ENCODE peak calls at places on chromosomes 13 and 19, in ten cellular contexts. N is testis, Q is BE2C, L is transverse colon, Z is left lung, V is small intestine, H is H1, I is tibial artery, T is iPS DF 6.9, P is aorta. J is an unnamed sample. For H3K4me1 and H3K27me3, the result is how much of the 10 kb centered on the place peaks cover.

GRCh38 chr13:114314074-114314912 is at the start of gene CHAMP1:
- DNase-seq in N (peak), Z (peak), T (peak), V (peak), Q (peak), H (peak), P (peak), I (peak), L (peak), J (peak)

GRCh38 chr13:50072676-50073075 is 57.4 kb downstream of the KCNRG start:
- DNase-seq in Q (no peak), L (no peak), N (no peak), I (no peak), V (no peak), P (no peak), T (no peak), Z (no peak), H (no peak), J (no peak)

GRCh38 chr13:94416454-94417080 is 62.9 kb downstream of the DCT start:
- DNase-seq in Q (peak), L (no peak), H (peak), Z (no peak), V (peak), P (no peak), N (peak), T (peak), I (no peak), J (no peak)

GRCh38 chr19:4206818-4207484 is 22.4 kb upstream of the EBI3 start:
- DNase-seq in P (no peak), N (no peak), Z (no peak), V (peak), L (no peak), H (no peak), T (no peak), I (no peak), Q (no peak), J (no peak)

GRCh38 chr13:77691871-77692270 is 5.6 kb upstream of the SLAIN1 start:
- DNase-seq in T (no peak), N (no peak), P (no peak), Z (no peak), I (no peak), H (no peak), V (no peak), L (no peak), Q (no peak), J (no peak)

GRCh38 chr19:8355631-8356402 is 8.1 kb upstream of the ANGPTL4 start:
- DNase-seq in P (peak), T (no peak), L (no peak), Z (no peak), Q (no peak), H (no peak), I (peak), V (peak), N (peak), J (no peak)

GRCh38 chr13:94656766-94657165 is 55.1 kb downstream of the GPR180 start:
- DNase-seq in Q (no peak), L (no peak), N (no peak), Z (no peak), P (no peak), H (no peak), I (no peak), T (no peak), V (no peak), J (no peak)

GRCh38 chr19:41521860-41522555 is 54.0 kb upstream of the CEACAM21 start:
- DNase-seq in V (no peak), I (no peak), P (peak), Q (no peak), T (no peak), H (no peak), L (no peak), N (no peak), Z (peak), J (peak)

GRCh38 chr13:30394798-30395191 is 27.5 kb upstream of the UBE2L5 start:
- DNase-seq in N (no peak), Q (no peak), Z (no peak), L (no peak), I (no peak), T (no peak), H (no peak), P (no peak), V (peak), J (no peak)

GRCh38 chr19:2034729-2035589 is 16.1 kb downstream of the MKNK2 start:
- DNase-seq in I (no peak), Q (peak), T (peak), H (peak), V (peak), Z (peak), P (peak), L (peak), N (peak), J (peak)

GRCh38 chr13:98143157-98143553 is 261 bp downstream of the FARP1 start:
- DNase-seq in H (no peak), L (no peak), Z (peak), P (peak), V (no peak), Q (no peak), N (peak), T (no peak), I (peak), J (peak)

GRCh38 chr13:19910336-19911072 is 47.1 kb upstream of the ZMYM5 start:
- DNase-seq in Q (no peak), P (no peak), T (no peak), Z (no peak), V (peak), L (peak), N (no peak), H (no peak), I (no peak), J (no peak)

GRCh38 chr13:73334459-73334858 is 275.7 kb downstream of the KLF5 start:
- DNase-seq in L (no peak), V (no peak), I (no peak), H (no peak), P (no peak), Q (no peak), T (no peak), N (no peak), Z (no peak), J (no peak)

GRCh38 chr19:49339364-49340068 is 4.3 kb downstream of the CD37 start:
- DNase-seq in V (peak), T (no peak), L (peak), N (peak), Z (peak), I (peak), H (peak), Q (peak), P (peak), J (peak)

GRCh38 chr13:78934336-78934735 is 275.4 kb upstream of the OBI1 start:
- DNase-seq in L (no peak), V (no peak), Z (peak), T (no peak), P (no peak), I (no peak), H (no peak), N (no peak), Q (no peak), J (no peak)

GRCh38 chr13:54241719-54242118 is 1213.1 kb downstream of the OLFM4 start:
- DNase-seq in I (no peak), P (no peak), N (no peak), L (no peak), T (no peak), Z (no peak), V (peak), Q (peak), H (no peak), J (no peak)

GRCh38 chr13:21256351-21256761 is 79.9 kb downstream of the MRPL57 start:
- DNase-seq in P (no peak), T (no peak), V (no peak), N (no peak), L (no peak), Z (no peak), I (no peak), Q (no peak), H (no peak), J (no peak)

GRCh38 chr19:3852614-3853254 is 16.1 kb downstream of the ZFR2 start:
- DNase-seq in V (peak), Q (peak), H (no peak), T (no peak), P (no peak), I (no peak), Z (no peak), N (no peak), L (peak), J (no peak)

GRCh38 chr13:30334663-30335386 is 27.5 kb upstream of the KATNAL1 start:
- DNase-seq in T (peak), Z (no peak), Q (peak), P (no peak), I (no peak), H (no peak), V (peak), N (peak), L (no peak), J (no peak)

GRCh38 chr13:30819136-30819875 is 84.0 kb downstream of the ALOX5AP start:
- DNase-seq in Q (no peak), H (no peak), V (no peak), L (no peak), P (no peak), T (no peak), N (no peak), I (no peak), Z (no peak), J (no peak)

GRCh38 chr13:49840266-49840665 is 47.8 kb upstream of the KPNA3 start:
- DNase-seq in I (no peak), T (no peak), Q (peak), H (no peak), P (no peak), L (no peak), Z (no peak), N (no peak), V (no peak), J (no peak)

GRCh38 chr13:40063743-40064142 is 408.3 kb downstream of the COG6 start:
- DNase-seq in H (no peak), V (no peak), L (no peak), T (no peak), P (no peak), N (no peak), Z (no peak), I (no peak), Q (no peak), J (no peak)

GRCh38 chr19:4660181-4660791 is 9.9 kb downstream of the MYDGF start:
- DNase-seq in H (no peak), Z (no peak), P (no peak), T (no peak), I (no peak), V (peak), L (peak), N (no peak), Q (peak), J (no peak)

GRCh38 chr13:30466358-30466714 is 600 bp upstream of the HMGB1 start:
- DNase-seq in P (no peak), L (no peak), I (no peak), Q (peak), Z (no peak), N (no peak), V (no peak), H (no peak), T (no peak), J (no peak)

GRCh38 chr13:76500894-76501293 is 385.3 kb downstream of the KCTD12 start:
- DNase-seq in T (no peak), H (no peak), I (no peak), Q (no peak), V (no peak), N (no peak), P (no peak), L (no peak), Z (no peak), J (no peak)

GRCh38 chr13:110162053-110162452 is 144.9 kb downstream of the COL4A1 start:
- DNase-seq in Q (no peak), L (no peak), I (no peak), P (no peak), Z (peak), T (no peak), H (no peak), V (no peak), N (no peak), J (no peak)

GRCh38 chr19:9456018-9456689 is 20.8 kb upstream of the ZNF266 start:
- DNase-seq in V (no peak), N (no peak), L (no peak), P (no peak), T (no peak), Z (no peak), I (no peak), Q (no peak), H (no peak), J (no peak)

GRCh38 chr19:2703077-2703437 is 563 bp upstream of the GNG7 start:
- DNase-seq in Z (no peak), P (no peak), Q (no peak), L (no peak), T (no peak), V (no peak), H (no peak), I (no peak), N (no peak), J (no peak)

GRCh38 chr13:75196112-75196855 is 285.7 kb downstream of the TBC1D4 start:
- DNase-seq in Q (no peak), V (no peak), P (no peak), I (no peak), T (no peak), L (no peak), N (no peak), H (no peak), Z (no peak), J (no peak)
- H3K4me1 ChIP-seq in Q (under half), V (under half), P (under half), I (under half), T (under half), L (under half), N (under half), H (under half), Z (under half), J (under half)

GRCh38 chr13:33017410-33017929 is 1.2 kb downstream of the KL start:
- DNase-seq in L (peak), N (peak), T (no peak), H (no peak), Z (no peak), P (no peak), I (peak), V (peak), Q (no peak), J (peak)
- H3K27me3 ChIP-seq in L (under half), N (under half), T (under half), H (under half), Z (under half), P (under half), I (under half), V (under half), Q (under half), J (under half)

GRCh38 chr19:13058951-13059660 is 43.6 kb downstream of the LYL1 start:
- DNase-seq in V (no peak), P (no peak), Z (no peak), N (peak), T (no peak), I (no peak), Q (peak), L (no peak), H (no peak), J (peak)
- H3K4me1 ChIP-seq in V (under half), P (under half), Z (half or more), N (half or more), T (under half), I (half or more), Q (under half), L (half or more), H (under half), J (half or more)

GRCh38 chr19:51064534-51065220 is at the start of gene KLK13:
- DNase-seq in Q (no peak), Z (no peak), V (no peak), N (peak), L (no peak), H (peak), I (no peak), T (no peak), P (no peak), J (peak)
- H3K27me3 ChIP-seq in Q (under half), Z (half or more), V (under half), N (under half), L (under half), H (under half), I (under half), T (under half), P (under half), J (under half)

DNA sequence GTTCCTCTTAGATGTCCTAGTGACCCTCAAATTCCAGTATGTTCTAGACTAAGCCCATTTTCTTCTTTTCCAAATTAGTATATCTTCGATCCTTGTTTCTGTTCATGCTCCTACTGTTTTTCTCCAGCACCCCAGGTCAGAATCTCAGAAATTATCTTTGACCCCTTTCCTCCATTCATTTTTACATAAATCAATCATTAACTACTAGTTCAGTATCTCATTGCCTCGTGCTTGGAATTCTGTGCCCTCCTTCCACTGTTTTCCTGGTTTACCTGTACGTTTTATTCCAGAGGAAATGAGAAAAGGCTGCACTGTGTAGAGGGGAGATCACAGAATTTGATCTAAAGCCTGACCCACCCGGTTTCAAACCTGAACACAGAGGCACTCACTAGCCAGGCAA is 107.9 kb downstream of the LRCH1 start:
- DNase-seq in L (no peak), T (no peak), H (no peak), N (no peak), Q (no peak), I (no peak), Z (no peak), V (peak), P (no peak), J (no peak)
- H3K4me1 ChIP-seq in L (under half), T (under half), H (under half), N (under half), Q (under half), I (under half), Z (under half), V (under half), P (under half), J (under half)

DNA sequence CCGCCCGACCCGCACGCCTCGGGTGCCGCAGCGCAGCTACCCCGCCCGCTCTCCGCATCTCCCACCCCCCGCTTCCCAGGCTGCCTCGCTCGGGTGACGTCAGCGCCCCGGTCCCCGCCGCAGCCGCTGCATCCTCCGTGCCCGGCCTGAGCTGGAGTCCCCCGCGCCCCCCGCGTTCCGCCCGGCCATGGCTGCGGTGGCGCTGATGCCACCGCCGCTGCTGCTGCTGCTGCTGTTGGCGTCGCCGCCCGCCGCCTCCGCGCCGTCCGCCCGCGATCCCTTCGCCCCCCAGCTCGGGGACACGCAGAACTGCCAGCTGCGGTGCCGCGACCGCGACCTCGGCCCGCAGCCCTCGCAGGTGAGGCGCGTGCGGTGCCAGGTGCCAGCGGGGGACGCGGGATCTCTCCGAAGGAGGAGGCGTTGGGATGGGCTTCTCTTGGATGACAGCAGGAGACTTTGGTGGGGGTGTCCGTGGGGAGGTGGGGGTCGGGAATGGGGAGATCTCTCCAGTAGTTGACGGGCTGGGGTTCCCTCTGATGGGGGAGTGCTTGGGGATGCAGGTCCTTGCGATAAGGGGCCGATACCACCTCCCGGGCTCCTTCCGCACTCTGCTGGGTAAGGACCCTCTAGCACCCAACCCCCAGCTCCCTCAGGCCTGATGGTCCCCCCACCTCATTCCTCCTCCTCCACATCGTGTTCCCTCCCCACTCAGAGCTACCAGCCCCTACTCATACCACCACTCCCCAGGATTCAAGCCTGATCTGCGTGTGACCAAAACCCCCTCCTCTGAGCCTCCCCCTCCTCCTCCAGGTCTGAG is at the start of gene TMEM59L:
- DNase-seq in L (no peak), T (no peak), P (no peak), Q (peak), V (no peak), Z (peak), I (no peak), N (peak), H (no peak), J (no peak)
- H3K27me3 ChIP-seq in L (half or more), T (half or more), P (under half), Q (half or more), V (under half), Z (half or more), I (under half), N (under half), H (half or more), J (under half)

DNA sequence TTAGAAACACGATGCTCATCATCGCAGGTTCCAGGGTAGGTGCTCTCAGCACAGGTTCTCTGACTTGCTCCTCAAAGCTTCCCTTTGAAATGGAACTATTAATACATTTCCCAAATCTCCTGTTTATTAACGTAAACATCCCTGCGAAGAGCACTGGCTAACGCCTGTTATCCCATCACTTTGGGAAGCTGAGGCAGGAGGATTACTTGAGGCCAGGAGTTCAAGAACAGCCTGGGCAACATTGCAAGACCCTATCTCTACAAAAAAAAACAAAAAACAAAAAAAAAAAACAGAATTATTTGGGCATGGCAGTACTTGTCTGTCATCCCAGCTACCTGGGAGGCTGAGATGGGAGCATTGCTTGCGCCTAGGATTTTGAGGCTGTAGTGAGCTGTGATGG is 18.7 kb downstream of the CEACAM16 start:
- DNase-seq in V (no peak), Q (no peak), L (no peak), P (no peak), Z (no peak), H (no peak), I (no peak), T (no peak), N (no peak), J (no peak)
- H3K4me1 ChIP-seq in V (under half), Q (under half), L (under half), P (under half), Z (under half), H (under half), I (under half), T (under half), N (under half), J (under half)

GRCh38 chr19:55777528-55777927 is 8.6 kb downstream of the RFPL4AL1 start:
- DNase-seq in I (no peak), N (peak), V (no peak), H (no peak), Z (no peak), T (no peak), L (peak), P (no peak), Q (peak), J (no peak)
- H3K27me3 ChIP-seq in I (under half), N (under half), V (under half), H (under half), Z (half or more), T (under half), L (under half), P (under half), Q (under half), J (under half)

GRCh38 chr13:27638521-27638920 is 16.8 kb downstream of the POLR1D start:
- DNase-seq in Q (no peak), Z (no peak), H (no peak), N (peak), T (no peak), L (no peak), V (no peak), P (no peak), I (no peak), J (no peak)

GRCh38 chr13:27643334-27644158 is 21.9 kb downstream of the POLR1D start:
- DNase-seq in N (no peak), L (no peak), H (no peak), P (no peak), I (no peak), Q (no peak), Z (no peak), T (no peak), V (peak), J (no peak)

GRCh38 chr13:27639186-27639585 is 17.5 kb downstream of the POLR1D start:
- DNase-seq in P (no peak), Z (no peak), Q (no peak), L (no peak), I (no peak), N (no peak), V (no peak), T (no peak), H (no peak), J (no peak)

GRCh38 chr13:27644302-27644701 is 22.6 kb downstream of the POLR1D start:
- DNase-seq in L (no peak), H (no peak), P (no peak), Z (no peak), I (no peak), T (no peak), V (no peak), N (no peak), Q (no peak), J (no peak)

DNA sequence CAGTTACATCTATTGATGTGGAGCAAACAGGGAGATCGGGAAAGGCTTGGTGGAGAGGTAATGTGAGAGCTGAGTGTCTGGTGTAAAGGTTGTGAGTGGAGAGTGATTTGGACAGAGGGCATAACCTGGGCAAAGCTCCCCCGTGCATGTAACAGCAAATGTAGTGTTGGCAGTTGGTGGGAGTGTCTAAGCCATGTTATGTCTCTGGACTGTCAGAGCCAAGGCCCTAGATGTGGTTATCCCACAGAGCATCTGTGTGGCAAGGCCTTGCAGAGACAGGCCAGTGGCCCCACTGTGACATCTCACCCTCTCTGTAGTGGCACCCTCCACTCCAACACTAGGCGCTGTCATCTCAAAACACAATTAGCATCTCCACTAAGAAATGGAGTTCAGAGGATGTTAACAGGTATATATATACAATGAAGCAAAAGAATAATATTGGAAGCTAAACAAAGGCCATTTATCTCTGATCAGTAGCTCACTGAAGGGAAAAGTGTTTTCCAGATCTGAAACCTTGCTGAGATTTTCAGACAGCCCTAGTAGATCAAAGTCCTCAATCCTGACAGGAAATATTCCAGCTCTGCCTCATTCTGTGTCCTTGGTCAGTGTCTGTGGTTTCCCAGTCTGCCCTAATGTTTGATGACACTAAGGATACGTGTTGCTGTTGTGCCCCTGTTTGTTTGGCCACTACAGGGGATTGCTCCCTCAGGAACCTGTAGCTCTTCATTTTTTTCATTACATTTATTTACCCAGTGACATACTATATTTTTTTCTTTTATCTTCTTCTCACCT is 20.2 kb downstream of the POLR1D start:
- DNase-seq in P (no peak), T (no peak), I (no peak), Z (no peak), L (no peak), V (peak), Q (no peak), H (no peak), N (no peak), J (no peak)
- H3K4me1 ChIP-seq in P (under half), T (under half), I (under half), Z (under half), L (under half), V (under half), Q (under half), H (under half), N (under half), J (under half)

J was measured in right cardiac atrium.